ENCODE peak calls at places on chromosomes 16 and 17, in ten cellular contexts. B is AG09319; H is A549; I is stimulated activated CD4-positive, alpha-beta T cell treated with anti-CD3 and anti-CD28 coated beads, Interleukin-12 subunit alpha, Interleukin-12 subunit beta, amount 100 ng/mL, for 4 hours; P is H54; M is AG04450; V is EH; R is hepatic stellate cell; S is central memory CD4-positive, alpha-beta T cell; U is activated CD8-positive, alpha-beta T cell treated with anti-CD3 and anti-CD28 coated beads, Interleukin-2, amount 10 ng/mL, durations not matched to agents 7 days and 5 days. F is an unnamed sample.
A peak's percentile ranks its signal among the peaks of the same experiment; 100 is the strongest.

GRCh38 chr16:19810817-19811731 is 73.6 kb downstream of the GPRC5B start:
- DNase-seq in B (peak; percentile 38), H (peak; percentile 79), I (no peak), P (peak; percentile 46), M (peak; percentile 77), V (peak; percentile 76), R (peak; percentile 54), S (no peak), U (no peak), F (no peak)

GRCh38 chr17:48068491-48068961 is 20.4 kb downstream of the NFE2L1 start:
- DNase-seq in B (no peak), H (peak; percentile 76), I (no peak), P (no peak), M (no peak), V (peak; percentile 83), R (peak; percentile 63), S (no peak), U (no peak), F (no peak)

GRCh38 chr17:36481829-36482228 is 4.7 kb upstream of the ZNHIT3 start:
- DNase-seq in B (no peak), H (no peak), I (no peak), P (no peak), M (no peak), V (no peak), R (no peak), S (no peak), U (no peak), F (no peak)

GRCh38 chr17:58520843-58521430 is 6.5 kb upstream of the MTMR4 start:
- DNase-seq in B (no peak), H (no peak), I (no peak), P (no peak), M (no peak), V (peak; percentile 46), R (no peak), S (no peak), U (peak; percentile 35), F (no peak)

GRCh38 chr17:41254861-41255260 is 323 bp upstream of the KRTAP9-9 start:
- DNase-seq in B (no peak), H (no peak), I (no peak), P (no peak), M (no peak), V (peak; percentile 56), R (no peak), S (no peak), U (no peak), F (no peak)

GRCh38 chr17:47999612-48000011 is 28.7 kb downstream of the CDK5RAP3 start:
- DNase-seq in B (no peak), H (peak; percentile 36), I (no peak), P (peak; percentile 45), M (no peak), V (peak; percentile 43), R (no peak), S (no peak), U (peak; percentile 34), F (no peak)

GRCh38 chr17:38563362-38564253 is 42.1 kb downstream of the SRCIN1 start:
- DNase-seq in B (no peak), H (no peak), I (no peak), P (no peak), M (no peak), V (no peak), R (no peak), S (no peak), U (no peak), F (no peak)

GRCh38 chr17:74566132-74566753 is 1.1 kb downstream of the CD300H start:
- DNase-seq in B (no peak), H (peak; percentile 51), I (peak; percentile 11), P (peak; percentile 52), M (no peak), V (no peak), R (no peak), S (no peak), U (peak; percentile 53), F (peak; percentile 30)

GRCh38 chr17:29369831-29370735 is 20.1 kb upstream of the TAOK1 start:
- DNase-seq in B (peak; percentile 52), H (peak; percentile 93), I (peak; percentile 19), P (peak; percentile 70), M (peak; percentile 55), V (peak; percentile 84), R (peak; percentile 69), S (peak; percentile 66), U (peak; percentile 60), F (peak; percentile 62)

GRCh38 chr17:19003966-19004600 is 481 bp downstream of the FAM83G start:
- DNase-seq in B (no peak), H (peak; percentile 75), I (peak; percentile 64), P (peak; percentile 65), M (no peak), V (peak; percentile 56), R (peak; percentile 57), S (peak; percentile 68), U (peak; percentile 59), F (peak; percentile 12)

GRCh38 chr16:48206594-48207242 is 37.4 kb upstream of the LONP2 start:
- DNase-seq in B (no peak), H (no peak), I (no peak), P (no peak), M (no peak), V (peak; percentile 7), R (peak; percentile 16), S (no peak), U (no peak), F (no peak)

GRCh38 chr17:47736501-47737211 is 3.6 kb downstream of the TBX21 start:
- DNase-seq in B (no peak), H (no peak), I (no peak), P (no peak), M (no peak), V (no peak), R (no peak), S (no peak), U (peak; percentile 25), F (no peak)

GRCh38 chr16:12474794-12475410 is 328.8 kb downstream of the CPPED1 start:
- DNase-seq in B (no peak), H (no peak), I (no peak), P (no peak), M (no peak), V (no peak), R (no peak), S (no peak), U (no peak), F (no peak)

GRCh38 chr17:74466111-74466784 is at the start of gene CD300A:
- DNase-seq in B (no peak), H (no peak), I (no peak), P (no peak), M (no peak), V (no peak), R (no peak), S (no peak), U (no peak), F (peak; percentile 40)

GRCh38 chr17:58755577-58756245 is at the start of gene PPM1E:
- DNase-seq in B (no peak), H (peak; percentile 79), I (peak; percentile 41), P (peak; percentile 60), M (no peak), V (peak; percentile 25), R (peak; percentile 59), S (peak; percentile 17), U (peak; percentile 55), F (peak; percentile 40)

GRCh38 chr16:57041182-57042156 is 50.9 kb upstream of the CPNE2 start:
- DNase-seq in B (no peak), H (no peak), I (peak; percentile 71), P (no peak), M (no peak), V (no peak), R (no peak), S (peak; percentile 82), U (peak; percentile 93), F (peak; percentile 31)